ENCODE peak calls at places on chromosomes 3 and 15, in seven cellular contexts. I is nephron progenitor cell; K is lung; X is CD4-positive, alpha-beta T cell; S is upper lobe of right lung; F is OCI-LY7; T is cardiac fibroblast. R is an unnamed sample.

GRCh38 chr3:29764603-29765254 is 483.9 kb downstream of the RBMS3 start:
- DNase-seq in I (no peak), K (peak), X (no peak), S (no peak), F (no peak), T (peak), R (peak)

GRCh38 chr3:148435534-148435933 is 262.2 kb upstream of the AGTR1 start:
- DNase-seq in I (no peak), K (no peak), X (no peak), S (no peak), F (no peak), T (no peak), R (no peak)

GRCh38 chr15:38562278-38562677 is 2.3 kb downstream of the RASGRP1 start:
- DNase-seq in I (no peak), K (no peak), X (no peak), S (no peak), F (peak), T (no peak), R (no peak)

GRCh38 chr3:56769125-56769709 is 32.5 kb downstream of the ARHGEF3 start:
- DNase-seq in I (no peak), K (no peak), X (no peak), S (no peak), F (no peak), T (no peak), R (no peak)

GRCh38 chr15:97014001-97014400 is 683.5 kb downstream of the NR2F2 start:
- DNase-seq in I (no peak), K (no peak), X (no peak), S (no peak), F (no peak), T (no peak), R (no peak)

GRCh38 chr15:23497710-23498111 is 50.7 kb upstream of the GOLGA6L2 start:
- DNase-seq in I (peak), K (no peak), X (no peak), S (no peak), F (peak), T (no peak), R (no peak)

GRCh38 chr3:36792342-36792741 is 28.0 kb upstream of the DCLK3 start:
- DNase-seq in I (peak), K (no peak), X (no peak), S (no peak), F (peak), T (peak), R (no peak)

GRCh38 chr3:185900228-185900627 is 37.6 kb downstream of the TRA2B start:
- DNase-seq in I (peak), K (no peak), X (no peak), S (no peak), F (no peak), T (peak), R (no peak)

GRCh38 chr3:103976931-103977339 is 1389.8 kb upstream of the ALCAM start:
- DNase-seq in I (no peak), K (no peak), X (no peak), S (no peak), F (no peak), T (no peak), R (no peak)

GRCh38 chr3:77320514-77320913 is 280.6 kb downstream of the ROBO2 start:
- DNase-seq in I (peak), K (no peak), X (no peak), S (no peak), F (peak), T (peak), R (no peak)
- TF ChIP-seq CTCF in I (peak), K (no peak), X (no peak), S (peak), F (peak), T (peak), R (peak)

GRCh38 chr3:12706504-12707253 is 42.8 kb upstream of the RAF1 start:
- DNase-seq in I (peak), K (peak), X (peak), S (no peak), F (peak), T (peak), R (peak)
- TF ChIP-seq CTCF in I (peak), K (peak), X (peak), S (peak), F (peak), T (peak), R (peak)

GRCh38 chr3:188321258-188321657 is 167.3 kb downstream of the LPP start:
- DNase-seq in I (no peak), K (no peak), X (no peak), S (no peak), F (no peak), T (no peak), R (no peak)

GRCh38 chr3:188319569-188319968 is 165.6 kb downstream of the LPP start:
- DNase-seq in I (no peak), K (no peak), X (no peak), S (no peak), F (no peak), T (no peak), R (no peak)

GRCh38 chr3:188323067-188323842 is 169.3 kb downstream of the LPP start:
- DNase-seq in I (no peak), K (no peak), X (peak), S (no peak), F (no peak), T (no peak), R (no peak)

GRCh38 chr3:188322135-188322892 is 168.4 kb downstream of the LPP start:
- DNase-seq in I (no peak), K (no peak), X (no peak), S (no peak), F (no peak), T (no peak), R (peak)

DNA sequence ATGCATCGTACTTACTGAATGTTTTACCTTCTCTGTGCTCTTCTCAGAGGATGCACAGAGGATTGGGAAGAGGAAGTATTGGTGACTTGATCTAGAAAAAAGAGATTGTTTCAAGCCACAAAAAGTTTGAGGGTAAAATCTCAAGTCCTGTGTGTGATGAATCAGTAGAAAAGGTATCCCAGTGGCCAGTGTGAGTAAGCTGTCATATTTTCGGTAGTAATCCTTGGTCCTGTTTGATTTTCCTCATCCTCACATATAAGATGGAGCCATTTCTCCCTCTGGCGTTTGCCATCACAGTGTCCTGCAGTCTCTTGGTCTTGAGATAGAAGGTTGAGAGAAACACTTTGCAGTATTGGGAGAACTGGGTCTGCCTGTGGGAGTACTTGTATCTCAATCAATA is 166.8 kb downstream of the LPP start:
- DNase-seq in I (no peak), K (no peak), X (no peak), S (no peak), F (no peak), T (no peak), R (no peak)
- TF ChIP-seq CTCF in I (no peak), K (no peak), X (no peak), S (no peak), F (no peak), T (peak), R (no peak)

DNA sequence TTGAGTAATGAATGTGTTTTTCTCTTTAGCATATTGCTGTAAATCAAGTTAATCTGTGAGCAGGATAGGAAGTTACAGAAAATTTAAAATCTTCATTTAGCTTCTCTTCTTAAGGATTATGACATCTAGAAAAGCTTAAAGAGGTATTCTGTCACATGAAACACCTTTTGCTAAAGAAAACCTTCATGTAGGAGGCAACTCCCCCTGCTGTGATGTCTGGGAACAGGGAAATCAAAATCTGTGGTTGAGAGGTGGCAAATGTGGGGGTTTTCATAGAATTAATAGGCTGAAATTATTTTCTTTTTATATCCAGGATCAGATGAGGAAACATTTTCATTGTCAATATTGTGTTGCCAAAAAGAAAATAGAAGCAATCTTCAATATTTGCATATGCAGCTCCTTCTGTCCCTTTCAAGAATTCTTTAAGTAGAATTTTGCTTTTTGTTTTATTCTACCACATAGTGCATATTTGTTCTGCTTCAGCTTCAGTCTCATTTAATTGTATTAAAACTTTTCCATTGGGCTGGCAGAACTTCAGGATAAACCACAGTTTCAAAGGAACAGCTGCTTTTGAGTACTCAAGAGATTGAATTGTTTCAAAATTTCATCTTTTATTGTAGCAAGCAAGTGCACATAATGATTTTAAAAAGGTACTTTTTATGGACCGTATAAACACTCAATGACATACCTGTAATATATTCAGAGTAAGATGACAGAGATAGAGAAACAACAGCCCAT is 128.4 kb downstream of the RAP2B start:
- DNase-seq in I (no peak), K (no peak), X (peak), S (no peak), F (peak), T (no peak), R (no peak)
- TF ChIP-seq CTCF in I (no peak), K (no peak), X (peak), S (peak), F (no peak), T (peak), R (no peak)

GRCh38 chr3:157347577-157348303 is 88.9 kb upstream of the PTX3 start:
- DNase-seq in I (peak), K (no peak), X (no peak), S (no peak), F (no peak), T (no peak), R (no peak)
- TF ChIP-seq CTCF in I (peak), K (no peak), X (no peak), S (no peak), F (peak), T (peak), R (no peak)

DNA sequence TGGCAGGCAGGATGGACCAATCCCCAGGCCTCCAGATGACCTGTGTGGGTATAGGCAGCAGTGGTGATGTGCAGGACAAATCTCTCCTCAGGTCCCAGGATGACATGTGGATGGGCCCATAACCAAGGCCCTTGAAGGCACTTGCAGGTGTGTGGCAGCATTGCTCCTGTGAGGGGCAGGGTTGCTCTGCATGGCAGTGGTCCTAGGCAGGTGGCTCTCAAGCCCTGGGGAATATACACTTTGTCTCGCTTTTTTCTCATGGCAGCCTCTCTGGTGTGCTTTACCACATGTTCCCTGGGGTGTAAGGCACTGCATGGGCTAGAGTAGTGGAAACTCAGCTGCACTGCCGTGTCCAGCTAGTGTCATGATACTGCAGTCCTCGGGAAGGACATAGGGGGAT is 503.6 kb downstream of the UNC13C start:
- DNase-seq in I (no peak), K (no peak), X (no peak), S (no peak), F (no peak), T (no peak), R (no peak)
- TF ChIP-seq CTCF in I (no peak), K (no peak), X (no peak), S (no peak), F (no peak), T (no peak), R (no peak)

GRCh38 chr3:13708301-13708700 is 159.4 kb downstream of the FBLN2 start:
- DNase-seq in I (no peak), K (peak), X (no peak), S (peak), F (no peak), T (no peak), R (no peak)
- TF ChIP-seq CTCF in I (no peak), K (no peak), X (no peak), S (no peak), F (no peak), T (no peak), R (no peak)

R was measured in pancreas.